ENCODE peak calls at places on chromosomes 16 and 17, in nine cellular contexts. O is cardiac fibroblast; M is RWPE1; A is stimulated activated CD8-positive, alpha-beta memory T cell treated with anti-CD3 and anti-CD28 coated beads, Interleukin-2, amount 100 ng/mL, for 1 hour; I is activated CD4-positive, alpha-beta T cell treated with anti-CD3 and anti-CD28 coated beads for 24 hours; H is fibroblast of pulmonary artery; S is anterior cingulate cortex; Y is activated gamma-delta T cell treated with anti-CD3 and anti-CD28 coated beads, Interleukin-2, amount 50 U/mL, for 16 hours; W is ACHN. P is an unnamed sample.

GRCh38 chr17:8889458-8890210 is 22.2 kb upstream of the PIK3R6 start:
- DNase-seq in O (no peak), M (no peak), A (no peak), I (no peak), H (no peak), S (no peak), Y (no peak), W (no peak), P (no peak)

GRCh38 chr17:46878055-46878454 is 26.7 kb downstream of the WNT9B start:
- DNase-seq in O (no peak), M (no peak), A (no peak), I (no peak), H (no peak), S (peak), Y (no peak), W (no peak), P (no peak)

GRCh38 chr16:66695474-66695934 is 1.0 kb downstream of the CMTM4 start:
- DNase-seq in O (no peak), M (no peak), A (no peak), I (no peak), H (no peak), S (peak), Y (no peak), W (peak), P (no peak)

GRCh38 chr16:15907863-15908478 is 19.6 kb upstream of the CEP20 start:
- DNase-seq in O (peak), M (peak), A (no peak), I (peak), H (peak), S (no peak), Y (no peak), W (peak), P (peak)

GRCh38 chr17:45225051-45225700 is 3.5 kb downstream of the FMNL1 start:
- DNase-seq in O (no peak), M (no peak), A (no peak), I (no peak), H (no peak), S (no peak), Y (peak), W (peak), P (no peak)

GRCh38 chr17:17890773-17891759 is 54.3 kb upstream of the SREBF1 start:
- DNase-seq in O (peak), M (peak), A (no peak), I (peak), H (peak), S (peak), Y (peak), W (peak), P (peak)

GRCh38 chr16:58249780-58250478 is 44.9 kb downstream of the PRSS54 start:
- DNase-seq in O (peak), M (peak), A (peak), I (peak), H (peak), S (peak), Y (peak), W (peak), P (peak)

GRCh38 chr17:29591737-29592624 is 951 bp upstream of the ANKRD13B start:
- DNase-seq in O (peak), M (peak), A (peak), I (peak), H (peak), S (peak), Y (peak), W (peak), P (peak)

GRCh38 chr16:66510711-66511614 is 39.0 kb downstream of the TK2 start:
- DNase-seq in O (peak), M (no peak), A (no peak), I (no peak), H (no peak), S (peak), Y (no peak), W (peak), P (no peak)

GRCh38 chr17:17503566-17504130 is 7.5 kb upstream of the RASD1 start:
- DNase-seq in O (peak), M (no peak), A (no peak), I (no peak), H (no peak), S (peak), Y (no peak), W (no peak), P (no peak)

GRCh38 chr17:151886-152859 is 14.8 kb downstream of the SCGB1C2 start:
- DNase-seq in O (no peak), M (no peak), A (no peak), I (no peak), H (no peak), S (no peak), Y (no peak), W (no peak), P (no peak)

GRCh38 chr17:36807496-36808180 is 129.6 kb upstream of the LHX1 start:
- DNase-seq in O (no peak), M (no peak), A (no peak), I (no peak), H (no peak), S (no peak), Y (no peak), W (no peak), P (no peak)

P was measured in GM10248.